ENCODE peak calls at places on chromosomes 2 and 18, in six cellular contexts. J, S, W, N, U and V are unnamed samples.

GRCh38 chr2:30278419-30278818 is 47.1 kb downstream of the LBH start:
- DNase-seq in N (no peak), U (no peak), J (no peak), W (no peak), S (no peak), V (no peak)

GRCh38 chr18:10164241-10165160 is 250.7 kb downstream of the VAPA start:
- DNase-seq in S (no peak), U (no peak), J (no peak), N (no peak), W (no peak), V (no peak)

GRCh38 chr2:33107690-33108482 is 161.1 kb downstream of the LTBP1 start:
- DNase-seq in S (peak; percentile 35), W (no peak), U (no peak), J (no peak), N (no peak), V (no peak)

GRCh38 chr2:111972955-111973565 is 74.7 kb downstream of the MERTK start:
- DNase-seq in J (no peak), U (no peak), S (peak; percentile 17), N (no peak), W (no peak), V (no peak)

GRCh38 chr2:148875387-148876051 is 492 bp downstream of the KIF5C start:
- DNase-seq in W (no peak), N (no peak), S (no peak), J (peak; percentile 44), U (no peak), V (no peak)

GRCh38 chr2:178530625-178531142 is 50.4 kb downstream of the PLEKHA3 start:
- DNase-seq in S (no peak), W (no peak), U (no peak), N (no peak), J (no peak), V (no peak)

GRCh38 chr2:113974727-113975126 is 84.8 kb downstream of the ACTR3 start:
- DNase-seq in U (no peak), W (no peak), J (no peak), S (no peak), N (no peak), V (no peak)

GRCh38 chr2:26224095-26224494 is 20.3 kb downstream of the HADHA start:
- DNase-seq in W (no peak), N (no peak), S (no peak), J (no peak), U (no peak), V (no peak)

DNA sequence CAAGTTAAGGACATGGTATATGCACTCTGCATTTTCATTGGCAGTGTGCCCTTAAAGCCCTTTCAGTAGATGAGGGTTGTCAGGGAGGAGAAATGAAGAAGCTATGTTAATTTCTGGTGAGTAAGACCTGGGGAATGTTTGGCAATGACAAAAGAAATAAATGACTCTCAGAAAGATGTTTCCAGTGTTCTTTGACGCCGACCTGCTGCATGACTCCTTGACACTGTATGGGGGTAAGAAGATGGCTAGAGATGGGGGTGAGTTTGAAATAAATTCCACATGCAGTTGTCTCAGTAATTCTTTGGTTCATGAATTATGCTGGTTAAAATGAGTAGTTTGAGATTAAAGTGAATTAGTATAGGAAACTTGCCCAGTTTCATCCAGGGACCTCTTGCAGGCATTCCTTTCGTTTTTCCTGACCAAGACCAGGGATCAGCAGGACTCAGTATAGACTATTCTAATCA is 5.9 kb downstream of the CCDC121 start:
- DNase-seq in W (no peak), U (peak; percentile 62), N (no peak), S (peak; percentile 98), J (peak; percentile 51), V (no peak)
- TF ChIP-seq CTCF in W (no peak), U (no peak), N (no peak), S (no peak), J (no peak), V (no peak)

DNA sequence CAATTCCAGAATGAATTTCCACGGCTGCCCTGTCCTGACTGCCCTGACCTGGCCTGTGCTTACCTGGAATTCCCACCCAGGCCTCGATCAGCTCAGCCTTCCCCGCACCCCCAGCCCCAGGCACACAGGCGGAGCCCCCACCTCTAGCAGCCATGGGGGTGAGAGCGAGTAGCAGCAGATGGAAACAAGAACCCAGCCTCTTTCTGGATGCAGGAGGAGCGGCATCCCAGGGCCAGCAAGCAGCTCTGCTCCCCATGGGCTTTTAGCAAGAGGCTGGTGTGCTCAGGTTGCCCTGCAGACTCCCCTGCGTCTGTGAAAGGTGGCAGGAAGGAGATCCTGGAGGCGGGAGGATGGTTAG is 101.8 kb downstream of the TPO start:
- DNase-seq in U (no peak), N (no peak), W (no peak), J (no peak), S (no peak), V (no peak)
- TF ChIP-seq CTCF in U (no peak), N (no peak), W (no peak), J (no peak), S (no peak), V (no peak)

GRCh38 chr2:52034706-52035105 is 1002.8 kb upstream of the NRXN1 start:
- DNase-seq in J (peak; percentile 27), W (no peak), U (no peak), N (no peak), S (no peak), V (no peak)
- TF ChIP-seq CTCF in J (no peak), W (no peak), U (no peak), N (no peak), S (no peak), V (no peak)

GRCh38 chr2:14907014-14907612 is 274.6 kb downstream of the LRATD1 start:
- DNase-seq in W (peak; percentile 3), J (peak; percentile 25), N (no peak), U (no peak), S (no peak), V (no peak)
- TF ChIP-seq CTCF in W (no peak), J (peak; percentile 54), N (no peak), U (no peak), S (no peak), V (no peak)

GRCh38 chr2:104408266-104408665 is 445.6 kb upstream of the POU3F3 start:
- DNase-seq in J (peak; percentile 27), W (no peak), U (no peak), N (no peak), S (peak; percentile 57), V (no peak)

GRCh38 chr2:104413890-104414289 is 440.0 kb upstream of the POU3F3 start:
- DNase-seq in N (no peak), U (no peak), J (no peak), W (no peak), S (no peak), V (no peak)

GRCh38 chr2:104415284-104415683 is 438.6 kb upstream of the POU3F3 start:
- DNase-seq in N (no peak), J (peak; percentile 40), S (no peak), W (no peak), U (no peak), V (no peak)

GRCh38 chr2:104412384-104412783 is 441.5 kb upstream of the POU3F3 start:
- DNase-seq in J (peak; percentile 78), S (no peak), U (no peak), W (peak; percentile 7), N (no peak), V (no peak)
- TF ChIP-seq CTCF in J (peak; percentile 80), S (no peak), U (peak; percentile 29), W (peak; percentile 46), N (peak; percentile 45), V (peak; percentile 61)